ENCODE peak calls at places on chromosomes 2 and 18, in nine cellular contexts. One of them, this sample, is unnamed.

GRCh38 chr2:215529271-215529670 is 93.4 kb upstream of the FN1 start:
- DNase-seq in fibroblast of pulmonary artery: peak
- DNase-seq in NCI-H82: no peak
- DNase-seq in type B pancreatic cell: no peak
- DNase-seq in hypothalamus: no peak
- DNase-seq in NCI-H1417: no peak
- DNase-seq in NCI-H1092: no peak
- DNase-seq in T-helper 9 cell: no peak
- DNase-seq in tibial nerve: no peak
- DNase-seq in this sample: no peak

GRCh38 chr2:134823431-134823830 is 15.0 kb upstream of the ACMSD start:
- DNase-seq in fibroblast of pulmonary artery: no peak
- DNase-seq in NCI-H82: no peak
- DNase-seq in type B pancreatic cell: no peak
- DNase-seq in hypothalamus: no peak
- DNase-seq in NCI-H1417: no peak
- DNase-seq in NCI-H1092: no peak
- DNase-seq in T-helper 9 cell: no peak
- DNase-seq in tibial nerve: no peak
- DNase-seq in this sample: no peak

GRCh38 chr18:79800353-79801180 is 2.8 kb downstream of the KCNG2 start:
- DNase-seq in fibroblast of pulmonary artery: no peak
- DNase-seq in NCI-H82: no peak
- DNase-seq in type B pancreatic cell: peak
- DNase-seq in hypothalamus: no peak
- DNase-seq in NCI-H1417: no peak
- DNase-seq in NCI-H1092: no peak
- DNase-seq in T-helper 9 cell: no peak
- DNase-seq in tibial nerve: no peak
- DNase-seq in this sample: no peak

GRCh38 chr2:36404312-36404711 is 48.7 kb downstream of the CRIM1 start:
- DNase-seq in fibroblast of pulmonary artery: no peak
- DNase-seq in NCI-H82: peak
- DNase-seq in type B pancreatic cell: no peak
- DNase-seq in hypothalamus: no peak
- DNase-seq in NCI-H1417: no peak
- DNase-seq in NCI-H1092: no peak
- DNase-seq in T-helper 9 cell: no peak
- DNase-seq in tibial nerve: no peak
- DNase-seq in this sample: no peak

GRCh38 chr2:145184741-145185671 is 665.1 kb upstream of the ZEB2 start:
- DNase-seq in fibroblast of pulmonary artery: no peak
- DNase-seq in NCI-H82: no peak
- DNase-seq in type B pancreatic cell: no peak
- DNase-seq in hypothalamus: no peak
- DNase-seq in NCI-H1417: no peak
- DNase-seq in NCI-H1092: no peak
- DNase-seq in T-helper 9 cell: no peak
- DNase-seq in tibial nerve: no peak
- DNase-seq in this sample: no peak

GRCh38 chr2:8116661-8117060 is 565.2 kb upstream of the ID2 start:
- DNase-seq in fibroblast of pulmonary artery: no peak
- DNase-seq in NCI-H82: no peak
- DNase-seq in type B pancreatic cell: no peak
- DNase-seq in hypothalamus: no peak
- DNase-seq in NCI-H1417: no peak
- DNase-seq in NCI-H1092: no peak
- DNase-seq in T-helper 9 cell: no peak
- DNase-seq in tibial nerve: no peak
- DNase-seq in this sample: no peak

GRCh38 chr2:79511320-79511951 is 1.4 kb upstream of the CTNNA2 start:
- DNase-seq in fibroblast of pulmonary artery: peak
- DNase-seq in NCI-H82: no peak
- DNase-seq in type B pancreatic cell: peak
- DNase-seq in hypothalamus: no peak
- DNase-seq in NCI-H1417: no peak
- DNase-seq in NCI-H1092: no peak
- DNase-seq in T-helper 9 cell: no peak
- DNase-seq in tibial nerve: no peak
- DNase-seq in this sample: no peak

GRCh38 chr2:48198285-48198821 is 292.1 kb upstream of the FBXO11 start:
- DNase-seq in fibroblast of pulmonary artery: no peak
- DNase-seq in NCI-H82: no peak
- DNase-seq in type B pancreatic cell: no peak
- DNase-seq in hypothalamus: no peak
- DNase-seq in NCI-H1417: no peak
- DNase-seq in NCI-H1092: no peak
- DNase-seq in T-helper 9 cell: no peak
- DNase-seq in tibial nerve: no peak
- DNase-seq in this sample: no peak

GRCh38 chr18:47964086-47964485 is 33.6 kb upstream of the SMAD2 start:
- DNase-seq in fibroblast of pulmonary artery: no peak
- DNase-seq in NCI-H82: no peak
- DNase-seq in type B pancreatic cell: no peak
- DNase-seq in hypothalamus: no peak
- DNase-seq in NCI-H1417: peak
- DNase-seq in NCI-H1092: peak
- DNase-seq in T-helper 9 cell: no peak
- DNase-seq in tibial nerve: no peak
- DNase-seq in this sample: no peak

GRCh38 chr2:513981-514706 is 163.1 kb downstream of the TMEM18 start:
- DNase-seq in fibroblast of pulmonary artery: no peak
- DNase-seq in NCI-H82: no peak
- DNase-seq in type B pancreatic cell: no peak
- DNase-seq in hypothalamus: no peak
- DNase-seq in NCI-H1417: no peak
- DNase-seq in NCI-H1092: no peak
- DNase-seq in T-helper 9 cell: no peak
- DNase-seq in tibial nerve: no peak
- DNase-seq in this sample: no peak

GRCh38 chr18:21450913-21451312 is 149.6 kb downstream of the ESCO1 start:
- DNase-seq in fibroblast of pulmonary artery: no peak
- DNase-seq in NCI-H82: no peak
- DNase-seq in type B pancreatic cell: no peak
- DNase-seq in hypothalamus: no peak
- DNase-seq in NCI-H1417: no peak
- DNase-seq in NCI-H1092: no peak
- DNase-seq in T-helper 9 cell: no peak
- DNase-seq in tibial nerve: no peak
- DNase-seq in this sample: no peak

GRCh38 chr2:127231130-127231865 is 11.2 kb upstream of the CYP27C1 start:
- DNase-seq in fibroblast of pulmonary artery: peak
- DNase-seq in NCI-H82: no peak
- DNase-seq in type B pancreatic cell: no peak
- DNase-seq in hypothalamus: no peak
- DNase-seq in NCI-H1417: no peak
- DNase-seq in NCI-H1092: no peak
- DNase-seq in T-helper 9 cell: no peak
- DNase-seq in tibial nerve: no peak
- DNase-seq in this sample: no peak

GRCh38 chr18:70188113-70188512 is 17.4 kb downstream of the RTTN start:
- DNase-seq in fibroblast of pulmonary artery: peak
- DNase-seq in NCI-H82: no peak
- DNase-seq in type B pancreatic cell: no peak
- DNase-seq in hypothalamus: no peak
- DNase-seq in NCI-H1417: no peak
- DNase-seq in NCI-H1092: no peak
- DNase-seq in T-helper 9 cell: no peak
- DNase-seq in tibial nerve: no peak
- DNase-seq in this sample: no peak

GRCh38 chr18:55579888-55580287 is 8.1 kb downstream of the TCF4 start:
- DNase-seq in fibroblast of pulmonary artery: peak
- DNase-seq in NCI-H82: no peak
- DNase-seq in type B pancreatic cell: no peak
- DNase-seq in hypothalamus: no peak
- DNase-seq in NCI-H1417: no peak
- DNase-seq in NCI-H1092: no peak
- DNase-seq in T-helper 9 cell: no peak
- DNase-seq in tibial nerve: no peak
- DNase-seq in this sample: no peak

GRCh38 chr2:8158714-8159113 is 523.1 kb upstream of the ID2 start:
- DNase-seq in fibroblast of pulmonary artery: no peak
- DNase-seq in NCI-H82: no peak
- DNase-seq in type B pancreatic cell: no peak
- DNase-seq in hypothalamus: no peak
- DNase-seq in NCI-H1417: no peak
- DNase-seq in NCI-H1092: no peak
- DNase-seq in T-helper 9 cell: no peak
- DNase-seq in tibial nerve: no peak
- DNase-seq in this sample: no peak

GRCh38 chr2:239610457-239611221 is 209.8 kb upstream of the HDAC4 start:
- DNase-seq in fibroblast of pulmonary artery: no peak
- DNase-seq in NCI-H82: no peak
- DNase-seq in type B pancreatic cell: no peak
- DNase-seq in hypothalamus: no peak
- DNase-seq in NCI-H1417: no peak
- DNase-seq in NCI-H1092: no peak
- DNase-seq in T-helper 9 cell: no peak
- DNase-seq in tibial nerve: no peak
- DNase-seq in this sample: no peak

GRCh38 chr18:1488957-1489356 is 584.3 kb downstream of the ADCYAP1 start:
- DNase-seq in fibroblast of pulmonary artery: no peak
- DNase-seq in NCI-H82: no peak
- DNase-seq in type B pancreatic cell: no peak
- DNase-seq in hypothalamus: no peak
- DNase-seq in NCI-H1417: peak
- DNase-seq in NCI-H1092: peak
- DNase-seq in T-helper 9 cell: no peak
- DNase-seq in tibial nerve: no peak
- DNase-seq in this sample: peak

GRCh38 chr2:130985206-130985779 is 108.0 kb downstream of the FAM168B start:
- DNase-seq in fibroblast of pulmonary artery: no peak
- DNase-seq in NCI-H82: no peak
- DNase-seq in type B pancreatic cell: no peak
- DNase-seq in hypothalamus: no peak
- DNase-seq in NCI-H1417: no peak
- DNase-seq in NCI-H1092: no peak
- DNase-seq in T-helper 9 cell: no peak
- DNase-seq in tibial nerve: no peak
- DNase-seq in this sample: no peak

GRCh38 chr18:22034276-22034675 is 135.1 kb upstream of the GATA6 start:
- DNase-seq in fibroblast of pulmonary artery: no peak
- DNase-seq in NCI-H82: no peak
- DNase-seq in type B pancreatic cell: no peak
- DNase-seq in hypothalamus: no peak
- DNase-seq in NCI-H1417: no peak
- DNase-seq in NCI-H1092: no peak
- DNase-seq in T-helper 9 cell: no peak
- DNase-seq in tibial nerve: no peak
- DNase-seq in this sample: no peak

GRCh38 chr2:118112771-118113334 is 24.6 kb downstream of the INSIG2 start:
- DNase-seq in fibroblast of pulmonary artery: peak
- DNase-seq in NCI-H82: no peak
- DNase-seq in type B pancreatic cell: no peak
- DNase-seq in hypothalamus: no peak
- DNase-seq in NCI-H1417: no peak
- DNase-seq in NCI-H1092: no peak
- DNase-seq in T-helper 9 cell: no peak
- DNase-seq in tibial nerve: no peak
- DNase-seq in this sample: no peak

GRCh38 chr2:27211241-27211942 is 449 bp upstream of the ATRAID start:
- DNase-seq in fibroblast of pulmonary artery: no peak
- DNase-seq in NCI-H82: peak
- DNase-seq in type B pancreatic cell: peak
- DNase-seq in hypothalamus: no peak
- DNase-seq in NCI-H1417: no peak
- DNase-seq in NCI-H1092: no peak
- DNase-seq in T-helper 9 cell: no peak
- DNase-seq in tibial nerve: peak
- DNase-seq in this sample: no peak

GRCh38 chr2:98483257-98483861 is 38.7 kb downstream of the INPP4A start:
- DNase-seq in fibroblast of pulmonary artery: no peak
- DNase-seq in NCI-H82: no peak
- DNase-seq in type B pancreatic cell: no peak
- DNase-seq in hypothalamus: no peak
- DNase-seq in NCI-H1417: no peak
- DNase-seq in NCI-H1092: no peak
- DNase-seq in T-helper 9 cell: no peak
- DNase-seq in tibial nerve: no peak
- DNase-seq in this sample: no peak

GRCh38 chr18:3872651-3873050 is 422.7 kb downstream of the TGIF1 start:
- DNase-seq in fibroblast of pulmonary artery: no peak
- DNase-seq in NCI-H82: no peak
- DNase-seq in type B pancreatic cell: no peak
- DNase-seq in hypothalamus: no peak
- DNase-seq in NCI-H1417: no peak
- DNase-seq in NCI-H1092: no peak
- DNase-seq in T-helper 9 cell: no peak
- DNase-seq in tibial nerve: no peak
- DNase-seq in this sample: no peak

GRCh38 chr2:157442636-157443035 is 1.3 kb downstream of the CYTIP start:
- DNase-seq in fibroblast of pulmonary artery: no peak
- DNase-seq in NCI-H82: no peak
- DNase-seq in type B pancreatic cell: no peak
- DNase-seq in hypothalamus: no peak
- DNase-seq in NCI-H1417: no peak
- DNase-seq in NCI-H1092: no peak
- DNase-seq in T-helper 9 cell: no peak
- DNase-seq in tibial nerve: no peak
- DNase-seq in this sample: no peak

GRCh38 chr18:70420151-70420898 is 131.5 kb downstream of the SOCS6 start:
- DNase-seq in fibroblast of pulmonary artery: peak
- DNase-seq in NCI-H82: no peak
- DNase-seq in type B pancreatic cell: no peak
- DNase-seq in hypothalamus: no peak
- DNase-seq in NCI-H1417: no peak
- DNase-seq in NCI-H1092: no peak
- DNase-seq in T-helper 9 cell: no peak
- DNase-seq in tibial nerve: no peak
- DNase-seq in this sample: no peak

GRCh38 chr18:59996370-59996966 is 96.7 kb downstream of the PMAIP1 start:
- DNase-seq in fibroblast of pulmonary artery: peak
- DNase-seq in NCI-H82: peak
- DNase-seq in type B pancreatic cell: no peak
- DNase-seq in hypothalamus: no peak
- DNase-seq in NCI-H1417: peak
- DNase-seq in NCI-H1092: peak
- DNase-seq in T-helper 9 cell: no peak
- DNase-seq in tibial nerve: no peak
- DNase-seq in this sample: peak

GRCh38 chr2:103232882-103233281 is 471.1 kb downstream of the TMEM182 start:
- DNase-seq in fibroblast of pulmonary artery: no peak
- DNase-seq in NCI-H82: no peak
- DNase-seq in type B pancreatic cell: no peak
- DNase-seq in hypothalamus: no peak
- DNase-seq in NCI-H1417: no peak
- DNase-seq in NCI-H1092: no peak
- DNase-seq in T-helper 9 cell: no peak
- DNase-seq in tibial nerve: no peak
- DNase-seq in this sample: no peak

GRCh38 chr2:74011246-74011645 is 26.5 kb downstream of the TET3 start:
- DNase-seq in fibroblast of pulmonary artery: no peak
- DNase-seq in NCI-H82: no peak
- DNase-seq in type B pancreatic cell: peak
- DNase-seq in hypothalamus: no peak
- DNase-seq in NCI-H1417: no peak
- DNase-seq in NCI-H1092: no peak
- DNase-seq in T-helper 9 cell: no peak
- DNase-seq in tibial nerve: no peak
- DNase-seq in this sample: no peak

GRCh38 chr18:24009246-24009645 is 5.3 kb upstream of the TTC39C start:
- DNase-seq in fibroblast of pulmonary artery: no peak
- DNase-seq in NCI-H82: no peak
- DNase-seq in type B pancreatic cell: no peak
- DNase-seq in hypothalamus: no peak
- DNase-seq in NCI-H1417: no peak
- DNase-seq in NCI-H1092: no peak
- DNase-seq in T-helper 9 cell: no peak
- DNase-seq in tibial nerve: no peak
- DNase-seq in this sample: no peak

GRCh38 chr2:44004735-44005602 is 9.2 kb upstream of the LRPPRC start:
- DNase-seq in fibroblast of pulmonary artery: no peak
- DNase-seq in NCI-H82: no peak
- DNase-seq in type B pancreatic cell: no peak
- DNase-seq in hypothalamus: no peak
- DNase-seq in NCI-H1417: no peak
- DNase-seq in NCI-H1092: no peak
- DNase-seq in T-helper 9 cell: no peak
- DNase-seq in tibial nerve: no peak
- DNase-seq in this sample: no peak

GRCh38 chr2:149902104-149902503 is 314.5 kb upstream of the MMADHC start:
- DNase-seq in fibroblast of pulmonary artery: peak
- DNase-seq in NCI-H82: no peak
- DNase-seq in type B pancreatic cell: no peak
- DNase-seq in hypothalamus: no peak
- DNase-seq in NCI-H1417: no peak
- DNase-seq in NCI-H1092: no peak
- DNase-seq in T-helper 9 cell: no peak
- DNase-seq in tibial nerve: no peak
- DNase-seq in this sample: no peak